ENCODE peak calls at places on chromosomes 13 and 19, in ten cellular contexts. M is body of pancreas, F is heart right ventricle, O is endodermal cell, I is heart left ventricle, J is IMR-90, X is Panc1, Q is thyroid gland, S is GM23338, T is cardiac muscle cell. Y is an unnamed sample.

GRCh38 chr13:25654332-25654731 is 282.6 kb downstream of the ATP8A2 start:
- DNase-seq in O (no peak), M (no peak), F (no peak), S (no peak), J (no peak), T (no peak), Q (no peak), X (no peak), I (no peak), Y (no peak)

GRCh38 chr19:48461982-48462655 is 6.7 kb downstream of the KCNJ14 start:
- DNase-seq in S (peak; percentile 94), M (no peak), F (no peak), X (no peak), I (peak; percentile 24), Q (no peak), T (peak; percentile 20), J (no peak), O (peak; percentile 94), Y (no peak)

GRCh38 chr13:114108141-114108761 is 24.2 kb downstream of the RASA3 start:
- DNase-seq in O (peak; percentile 10), S (no peak), M (no peak), J (no peak), Q (no peak), I (peak; percentile 17), T (no peak), F (no peak), X (no peak), Y (no peak)

GRCh38 chr13:44373601-44374347 is at the start of gene SERP2:
- DNase-seq in M (peak; percentile 40), O (peak; percentile 91), I (peak; percentile 53), S (peak; percentile 84), T (peak; percentile 50), J (no peak), Q (peak; percentile 62), F (peak; percentile 46), X (no peak), Y (no peak)

GRCh38 chr13:81080911-81081454 is 740.1 kb upstream of the SPRY2 start:
- DNase-seq in I (no peak), S (no peak), Q (no peak), M (no peak), O (no peak), F (no peak), X (no peak), J (no peak), T (no peak), Y (no peak)

GRCh38 chr19:524062-524674 is 7.4 kb upstream of the CDC34 start:
- DNase-seq in X (no peak), J (peak; percentile 49), I (peak; percentile 58), S (no peak), T (no peak), M (no peak), O (no peak), Q (no peak), F (no peak), Y (no peak)

GRCh38 chr13:84237181-84237580 is 354.9 kb upstream of the SLITRK1 start:
- DNase-seq in T (no peak), S (no peak), X (no peak), Q (no peak), M (no peak), F (no peak), I (no peak), J (no peak), O (no peak), Y (no peak)

GRCh38 chr19:5692785-5693194 is 2.7 kb downstream of the RPL36 start:
- DNase-seq in O (no peak), M (no peak), Q (no peak), J (no peak), S (no peak), T (no peak), F (no peak), I (no peak), X (no peak), Y (no peak)

GRCh38 chr19:2176336-2176994 is 12.7 kb downstream of the DOT1L start:
- DNase-seq in M (no peak), I (no peak), F (no peak), Q (peak; percentile 90), X (no peak), J (no peak), T (no peak), O (no peak), S (no peak), Y (peak; percentile 60)

GRCh38 chr19:34503546-34504272 is 22.2 kb downstream of the WTIP start:
- DNase-seq in O (no peak), T (no peak), F (no peak), S (no peak), I (no peak), J (no peak), M (no peak), X (no peak), Q (no peak), Y (no peak)

GRCh38 chr13:46739447-46740125 is 57.4 kb downstream of the ESD start:
- DNase-seq in S (no peak), F (no peak), I (no peak), J (no peak), O (no peak), Q (no peak), X (no peak), T (no peak), M (no peak), Y (no peak)

GRCh38 chr19:53844849-53845246 is 20.7 kb upstream of the NLRP12 start:
- DNase-seq in J (no peak), O (no peak), X (no peak), M (no peak), I (no peak), F (no peak), T (no peak), Q (no peak), S (no peak), Y (no peak)
- H3K4me1 ChIP-seq in J (peaks cover 3% of the 10 kb centered on the region), O (no peaks in the 10 kb centered on the region), X (peaks cover 20% of the 10 kb centered on the region), M (peaks cover 5% of the 10 kb centered on the region), I (peaks cover 3% of the 10 kb centered on the region), F (peaks cover 6% of the 10 kb centered on the region), T (no peaks in the 10 kb centered on the region), Q (peaks cover 6% of the 10 kb centered on the region), S (peaks cover 6% of the 10 kb centered on the region), Y (peaks cover 3% of the 10 kb centered on the region)

DNA sequence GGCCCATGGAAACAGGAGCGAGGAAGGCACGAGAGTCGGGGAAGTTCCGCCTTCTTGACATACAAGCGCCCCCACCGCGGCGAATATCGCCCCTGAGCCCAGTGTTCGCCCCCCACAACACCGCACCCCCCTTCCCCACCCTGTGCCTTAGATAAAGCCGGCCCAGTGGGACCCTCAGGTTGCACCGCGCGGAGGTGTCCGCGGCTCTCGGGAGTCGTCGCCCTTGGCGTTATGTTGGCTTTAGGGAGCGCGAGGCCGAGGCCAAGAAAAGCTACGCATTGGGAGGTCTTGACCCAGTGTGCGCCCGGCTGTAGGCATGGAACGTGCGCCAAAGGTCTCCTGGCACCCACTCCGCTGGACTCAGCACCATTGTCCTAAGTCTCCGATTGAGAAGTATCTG is 603 bp upstream of the ZNF132 start:
- DNase-seq in M (no peak), F (no peak), X (no peak), O (no peak), S (peak; percentile 9), Q (no peak), I (no peak), J (no peak), T (no peak), Y (no peak)
- H3K4me3 ChIP-seq in M (peak overlapping the region; percentile 30), F (peak overlapping the region; percentile 95), X (no peak overlapping the region), O (peak overlapping the region; percentile 88), S (peak overlapping the region; percentile 56), Q (peak overlapping the region; percentile 1), I (peak overlapping the region; percentile 86), J (peak overlapping the region; percentile 59), T (no peak overlapping the region), Y (peak overlapping the region; percentile 38)

GRCh38 chr19:18996796-18997394 is 36.4 kb downstream of the SUGP2 start:
- DNase-seq in T (no peak), F (no peak), M (no peak), X (no peak), S (no peak), O (no peak), J (no peak), Q (no peak), I (no peak), Y (no peak)
- H3K36me3 ChIP-seq in T (peaks cover 32% of the 10 kb centered on the region), F (peaks cover 88% of the 10 kb centered on the region), M (peaks cover 9% of the 10 kb centered on the region), X (peaks cover 2% of the 10 kb centered on the region), S (peaks cover 16% of the 10 kb centered on the region), O (peaks cover 66% of the 10 kb centered on the region), J (peaks cover 54% of the 10 kb centered on the region), Q (peaks cover 41% of the 10 kb centered on the region), I (peaks cover 84% of the 10 kb centered on the region), Y (peaks cover 48% of the 10 kb centered on the region)

GRCh38 chr19:7923295-7924191 is 2.4 kb downstream of the CTXN1 start:
- DNase-seq in T (no peak), J (no peak), X (no peak), M (no peak), F (no peak), Q (no peak), O (no peak), I (no peak), S (no peak), Y (no peak)

GRCh38 chr19:7925171-7925837 is 631 bp downstream of the CTXN1 start:
- DNase-seq in J (peak; percentile 73), S (peak; percentile 89), T (peak; percentile 77), Q (peak; percentile 56), M (peak; percentile 64), X (no peak), F (peak; percentile 76), I (peak; percentile 64), O (peak; percentile 98), Y (peak; percentile 62)

GRCh38 chr19:7926021-7926726 is at the start of gene CTXN1:
- DNase-seq in O (peak; percentile 93), X (no peak), J (no peak), Q (peak; percentile 65), M (peak; percentile 65), F (peak; percentile 81), T (peak; percentile 63), I (peak; percentile 69), S (peak; percentile 71), Y (peak; percentile 66)

GRCh38 chr19:7924241-7924640 is 1.7 kb downstream of the CTXN1 start:
- DNase-seq in T (no peak), M (no peak), F (no peak), X (no peak), S (no peak), O (no peak), I (no peak), Q (no peak), J (no peak), Y (no peak)

DNA sequence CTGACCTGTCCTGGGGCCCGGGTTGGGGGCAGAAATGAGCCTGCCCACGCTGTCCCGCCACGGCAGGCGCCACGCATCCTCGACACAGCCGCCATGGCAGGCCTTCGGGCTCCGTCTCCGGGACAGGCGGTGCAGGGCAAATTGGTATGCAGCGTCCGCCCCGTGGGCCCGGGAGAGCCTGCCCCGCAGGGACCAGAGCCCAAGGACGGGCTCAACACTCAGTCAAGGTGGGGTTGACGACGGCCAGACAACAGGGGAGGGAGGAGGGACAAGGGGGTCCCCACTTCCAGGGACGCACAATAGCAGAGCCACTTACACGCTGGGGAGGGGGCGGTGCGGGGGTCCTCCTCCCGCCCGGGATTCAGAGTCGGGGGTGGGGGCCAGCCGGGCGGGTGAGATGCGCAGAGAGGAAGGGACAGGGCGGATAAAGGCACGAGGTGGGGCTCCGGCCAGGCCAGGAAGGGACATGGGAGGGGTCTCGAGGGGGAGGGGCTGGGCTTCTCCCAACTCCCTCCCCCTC is 1.2 kb downstream of the CTXN1 start:
- DNase-seq in T (no peak), X (no peak), O (no peak), J (no peak), F (no peak), S (peak; percentile 58), Q (no peak), I (no peak), M (no peak), Y (no peak)
- H3K4me1 ChIP-seq in T (peaks cover 4% of the 10 kb centered on the region), X (peaks cover 52% of the 10 kb centered on the region), O (peaks cover 5% of the 10 kb centered on the region), J (peaks cover 30% of the 10 kb centered on the region), F (peaks cover 42% of the 10 kb centered on the region), S (peaks cover 4% of the 10 kb centered on the region), Q (peaks cover 17% of the 10 kb centered on the region), I (peaks cover 8% of the 10 kb centered on the region), M (peaks cover 46% of the 10 kb centered on the region), Y (peaks cover 5% of the 10 kb centered on the region)

Y was measured in lung.